ENCODE peak calls at places on chromosome 17, in eight cellular contexts. C, Z, N, I, E, S, P and Y are unnamed samples.
A peak's percentile ranks its signal among the peaks of the same experiment; 100 is the strongest.

GRCh38 chr17:28370035-28370743 is at the start of gene VTN:
- DNase-seq in S (no peak), I (no peak), C (no peak), N (peak; percentile 67), Z (no peak), E (no peak), P (peak; percentile 31), Y (peak; percentile 26)

GRCh38 chr17:64022631-64023063 is 2.2 kb upstream of the ICAM2 start:
- DNase-seq in C (no peak), Z (no peak), N (no peak), P (no peak), S (no peak), I (no peak), E (no peak), Y (no peak)

GRCh38 chr17:44219126-44219635 is 294 bp downstream of the UBTF start:
- DNase-seq in Z (peak; percentile 80), N (peak; percentile 81), E (peak; percentile 25), P (no peak), C (peak; percentile 59), I (peak; percentile 76), S (peak; percentile 62), Y (peak; percentile 72)

GRCh38 chr17:42720996-42721583 is 23.8 kb downstream of the EZH1 start:
- DNase-seq in S (no peak), P (peak; percentile 29), Z (peak; percentile 73), C (peak; percentile 69), I (peak; percentile 52), E (peak; percentile 85), N (no peak), Y (peak; percentile 85)

GRCh38 chr17:16923097-16923903 is 48.6 kb downstream of the TNFRSF13B start:
- DNase-seq in S (no peak), Z (no peak), C (no peak), N (peak; percentile 37), P (no peak), E (no peak), I (no peak), Y (no peak)

GRCh38 chr17:47288531-47289116 is 35.0 kb downstream of the ITGB3 start:
- DNase-seq in I (no peak), C (peak; percentile 29), E (no peak), N (no peak), S (no peak), P (no peak), Z (no peak), Y (peak; percentile 53)

GRCh38 chr17:39699818-39700147 is at the start of gene ERBB2:
- DNase-seq in C (peak; percentile 79), I (no peak), E (peak; percentile 47), P (peak; percentile 31), N (peak; percentile 79), S (peak; percentile 81), Z (no peak), Y (peak; percentile 80)

GRCh38 chr17:78709119-78709681 is 72.9 kb downstream of the CYTH1 start:
- DNase-seq in E (no peak), I (no peak), Z (peak; percentile 53), P (no peak), C (no peak), N (no peak), S (no peak), Y (no peak)

GRCh38 chr17:5772720-5773119 is 188.4 kb upstream of the NLRP1 start:
- DNase-seq in C (no peak), N (no peak), E (no peak), P (no peak), I (no peak), Z (no peak), S (no peak), Y (peak; percentile 43)

GRCh38 chr17:63249256-63250006 is 196.7 kb downstream of the CYB561 start:
- DNase-seq in Z (no peak), P (no peak), S (no peak), C (peak; percentile 32), I (no peak), N (no peak), E (no peak), Y (peak; percentile 42)

GRCh38 chr17:81962499-81963441 is 1.8 kb upstream of the NOTUM start:
- DNase-seq in E (no peak), N (no peak), I (no peak), S (no peak), P (no peak), Z (no peak), C (no peak), Y (no peak)

GRCh38 chr17:73669771-73670170 is 25.5 kb upstream of the SDK2 start:
- DNase-seq in E (no peak), P (no peak), I (no peak), S (no peak), Z (no peak), N (no peak), C (no peak), Y (no peak)

GRCh38 chr17:8766731-8767130 is 8.4 kb upstream of the SPDYE4 start:
- DNase-seq in P (no peak), C (no peak), I (no peak), N (no peak), E (no peak), Z (no peak), S (no peak), Y (no peak)

GRCh38 chr17:17782425-17783120 is 54.2 kb downstream of the SREBF1 start:
- DNase-seq in I (no peak), S (no peak), N (no peak), C (peak; percentile 19), P (no peak), Z (no peak), E (no peak), Y (no peak)

GRCh38 chr17:19364699-19365498 is 2.4 kb upstream of the B9D1 start:
- DNase-seq in Z (no peak), N (no peak), C (no peak), P (no peak), S (no peak), E (no peak), I (no peak), Y (no peak)

GRCh38 chr17:17511971-17512858 is 16.0 kb upstream of the RASD1 start:
- DNase-seq in S (no peak), P (peak; percentile 87), C (peak; percentile 96), N (peak; percentile 35), Z (no peak), I (no peak), E (no peak), Y (peak; percentile 91)

GRCh38 chr17:72332367-72332766 is 211.5 kb downstream of the SOX9 start:
- DNase-seq in S (no peak), N (no peak), I (no peak), E (no peak), P (no peak), Z (no peak), C (no peak), Y (no peak)

GRCh38 chr17:4834621-4835020 is 1.5 kb downstream of the MINK1 start:
- DNase-seq in P (no peak), Z (no peak), C (no peak), I (no peak), S (no peak), N (no peak), E (no peak), Y (no peak)

GRCh38 chr17:73030501-73030911 is 62.0 kb downstream of the SLC39A11 start:
- DNase-seq in E (no peak), P (no peak), C (no peak), Z (no peak), N (no peak), I (no peak), S (no peak), Y (no peak)

GRCh38 chr17:82018152-82019041 is 4.3 kb downstream of the CENPX start:
- DNase-seq in C (no peak), Z (no peak), N (no peak), I (no peak), S (no peak), E (no peak), P (no peak), Y (no peak)

GRCh38 chr17:45052052-45052772 is 780 bp upstream of the DCAKD start:
- DNase-seq in E (peak; percentile 19), S (peak; percentile 41), P (no peak), C (peak; percentile 28), Z (no peak), N (peak; percentile 55), I (peak; percentile 64), Y (peak; percentile 35)

GRCh38 chr17:16406742-16407674 is 8.4 kb upstream of the TRPV2 start:
- DNase-seq in C (peak; percentile 15), N (peak; percentile 61), S (no peak), E (no peak), Z (no peak), I (no peak), P (no peak), Y (no peak)